ENCODE peak calls at places on chromosomes 2 and 18, in six cellular contexts. B, G, X, K, D and S are unnamed samples.

GRCh38 chr18:9475643-9476580 is 599 bp downstream of the RALBP1 start:
- DNase-seq in D (no peak), X (no peak), K (peak; percentile 38), G (no peak), B (no peak), S (peak; percentile 27)

GRCh38 chr2:30784682-30785081 is 22.6 kb downstream of the CAPN13 start:
- DNase-seq in D (no peak), G (no peak), B (no peak), X (no peak), K (no peak), S (no peak)

GRCh38 chr18:70280007-70280925 is 8.6 kb upstream of the SOCS6 start:
- DNase-seq in B (no peak), X (no peak), D (no peak), K (peak; percentile 52), G (no peak), S (no peak)

GRCh38 chr2:70834881-70835280 is 735 bp downstream of the CD207 start:
- DNase-seq in D (no peak), K (no peak), X (no peak), B (no peak), G (no peak), S (no peak)

GRCh38 chr2:164205347-164205746 is 415.9 kb downstream of the GRB14 start:
- DNase-seq in B (no peak), D (no peak), X (no peak), K (no peak), G (no peak), S (peak; percentile 39)

GRCh38 chr2:41222593-41222992 is 770.7 kb upstream of the SLC8A1 start:
- DNase-seq in X (no peak), G (no peak), K (no peak), B (no peak), D (no peak), S (no peak)

GRCh38 chr2:203579131-203579643 is 44.1 kb upstream of the RAPH1 start:
- DNase-seq in K (no peak), D (no peak), B (no peak), X (peak; percentile 56), G (peak; percentile 92), S (peak; percentile 49)

GRCh38 chr18:69840445-69840844 is 107.2 kb downstream of the CD226 start:
- DNase-seq in K (no peak), G (no peak), X (no peak), B (no peak), D (no peak), S (no peak)

GRCh38 chr2:47402555-47402804 is 476 bp upstream of the MSH2 start:
- DNase-seq in X (no peak), B (no peak), K (no peak), G (no peak), D (no peak), S (no peak)

GRCh38 chr2:204913854-204914464 is 368.7 kb downstream of the PARD3B start:
- DNase-seq in X (no peak), K (no peak), D (no peak), B (no peak), G (peak; percentile 35), S (no peak)

GRCh38 chr2:223519471-223519870 is 82.7 kb downstream of the SCG2 start:
- DNase-seq in X (no peak), K (no peak), B (no peak), G (no peak), D (no peak), S (no peak)

GRCh38 chr2:45825001-45825651 is 173.7 kb downstream of the PRKCE start:
- DNase-seq in K (no peak), D (no peak), X (no peak), G (no peak), B (no peak), S (no peak)

GRCh38 chr2:73089270-73090030 is 17.9 kb upstream of the SFXN5 start:
- DNase-seq in B (peak; percentile 86), G (peak; percentile 73), X (no peak), D (peak; percentile 43), K (peak; percentile 63), S (peak; percentile 87)

GRCh38 chr2:71743995-71744675 is 290.8 kb downstream of the DYSF start:
- DNase-seq in B (no peak), K (no peak), X (no peak), G (no peak), D (no peak), S (peak; percentile 61)

GRCh38 chr2:165648826-165649225 is 145.2 kb downstream of the GALNT3 start:
- DNase-seq in X (no peak), G (no peak), K (no peak), B (no peak), D (no peak), S (no peak)

GRCh38 chr2:222205136-222205535 is 93.7 kb downstream of the PAX3 start:
- DNase-seq in G (no peak), X (no peak), K (no peak), B (no peak), D (no peak), S (no peak)

GRCh38 chr2:75030218-75031009 is 72.0 kb downstream of the POLE4 start:
- DNase-seq in B (no peak), G (no peak), D (no peak), K (no peak), X (no peak), S (no peak)

GRCh38 chr2:110116033-110116710 is 550 bp upstream of the MALL start:
- DNase-seq in K (peak; percentile 76), D (no peak), B (peak; percentile 82), G (peak; percentile 57), X (no peak), S (no peak)

GRCh38 chr2:232609607-232610006 is 23.8 kb upstream of the EFHD1 start:
- DNase-seq in X (no peak), K (no peak), G (no peak), D (no peak), B (no peak), S (no peak)

DNA sequence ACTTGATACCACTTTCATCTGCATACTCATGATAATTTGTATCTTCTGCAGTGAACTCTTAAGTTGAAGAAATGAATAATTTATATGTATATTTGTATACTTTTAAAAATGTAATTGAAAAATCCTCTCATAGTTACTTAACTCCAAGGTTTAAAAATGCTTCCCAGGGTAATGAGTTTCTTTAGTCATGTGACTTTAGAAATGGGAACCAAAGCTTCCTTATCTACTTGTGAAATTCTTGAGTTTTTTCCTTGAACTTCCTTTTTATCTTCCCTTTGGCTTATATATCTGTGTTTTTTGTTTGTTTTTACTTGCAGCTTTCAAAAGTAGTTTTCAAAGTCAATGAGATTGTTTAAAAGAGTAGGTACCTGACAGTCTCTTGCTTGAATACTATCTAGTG is 4.5 kb downstream of the CFLAR start:
- DNase-seq in X (no peak), G (no peak), K (no peak), D (no peak), B (no peak), S (no peak)
- H3K4me3 ChIP-seq in X (peak overlapping the region; percentile 94), G (no peak overlapping the region), K (peak overlapping the region; percentile 13), D (peak overlapping the region; percentile 88), B (peak overlapping the region; percentile 95), S (no peak overlapping the region)

DNA sequence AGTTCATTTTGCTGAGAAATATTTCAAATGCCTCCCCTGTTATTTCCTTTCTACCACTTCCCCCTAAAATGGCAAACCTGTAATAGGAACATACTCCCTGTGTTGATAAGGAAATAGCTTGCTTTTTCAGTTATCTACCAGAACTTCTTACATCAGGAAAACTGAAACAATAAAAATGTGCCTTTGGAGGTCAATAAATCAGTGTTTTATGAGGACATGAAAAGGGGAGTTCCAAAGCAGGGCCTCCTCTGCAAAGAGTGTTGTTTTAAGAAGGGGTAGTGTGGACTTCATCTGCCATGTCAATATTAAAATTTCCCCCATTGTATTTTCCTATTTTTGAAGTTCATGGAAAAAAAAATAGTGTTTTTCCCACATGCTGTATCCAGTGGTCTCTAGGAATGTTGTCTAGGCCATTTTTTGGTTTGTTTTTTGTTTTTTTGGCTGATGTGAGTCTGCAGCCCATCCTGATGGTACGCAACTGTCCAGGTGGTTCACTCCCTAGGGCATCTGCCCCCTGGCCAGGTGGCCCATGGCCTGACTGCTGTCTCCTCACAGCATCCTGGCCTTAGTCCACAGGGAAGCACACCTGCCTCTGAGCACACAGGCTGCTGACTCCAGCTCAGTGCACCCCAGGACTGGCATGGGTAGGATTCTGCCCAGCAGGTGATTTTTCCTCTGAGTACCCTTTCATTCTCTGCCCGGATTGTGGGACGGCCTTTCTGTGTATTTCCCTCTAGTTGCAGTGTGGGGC is 3.8 kb downstream of the TNFRSF11A start:
- DNase-seq in B (no peak), X (peak; percentile 53), D (no peak), K (no peak), G (no peak), S (no peak)
- H3K4me1 ChIP-seq in B (peaks cover 41% of the 10 kb centered on the region), X (peaks cover 7% of the 10 kb centered on the region), D (peaks cover 51% of the 10 kb centered on the region), K (peaks cover 35% of the 10 kb centered on the region), G (no peaks in the 10 kb centered on the region), S (peaks cover 10% of the 10 kb centered on the region)

DNA sequence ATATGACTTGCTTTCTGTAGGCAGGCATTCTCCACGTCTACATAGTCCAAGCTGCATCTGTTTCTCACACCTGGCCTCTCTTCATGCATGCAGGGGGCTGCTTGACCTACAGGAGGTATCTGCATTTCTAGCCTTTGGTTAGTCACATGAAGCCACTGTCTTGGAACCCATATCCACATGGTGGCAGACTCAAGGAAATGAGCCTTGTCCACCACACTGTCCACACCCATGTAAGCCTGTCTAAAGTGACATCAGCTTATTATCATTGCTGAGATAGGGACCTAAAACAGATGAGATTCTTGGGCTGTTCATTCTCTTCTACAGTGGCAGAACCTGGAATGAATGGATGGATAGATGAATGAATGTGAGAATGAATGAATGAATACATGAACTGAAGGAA is 160.4 kb downstream of the DOCK10 start:
- DNase-seq in D (no peak), B (no peak), X (no peak), K (no peak), G (no peak), S (no peak)
- H3K4me3 ChIP-seq in D (no peak overlapping the region), B (no peak overlapping the region), X (no peak overlapping the region), K (no peak overlapping the region), G (no peak overlapping the region), S (no peak overlapping the region)

GRCh38 chr2:108945969-108946368 is 43.1 kb downstream of the EDAR start:
- DNase-seq in D (peak; percentile 84), B (peak; percentile 29), G (no peak), K (peak; percentile 80), X (peak; percentile 52), S (no peak)
- H3K4me1 ChIP-seq in D (peaks cover 25% of the 10 kb centered on the region), B (peaks cover 17% of the 10 kb centered on the region), G (no peaks in the 10 kb centered on the region), K (peaks cover 6% of the 10 kb centered on the region), X (no peaks in the 10 kb centered on the region), S (no peaks in the 10 kb centered on the region)

GRCh38 chr2:234492687-234493086 is 4.2 kb downstream of the ARL4C start:
- DNase-seq in K (no peak), X (no peak), D (no peak), G (no peak), B (no peak), S (no peak)
- H3K4me3 ChIP-seq in K (no peak overlapping the region), X (peak overlapping the region; percentile 69), D (no peak overlapping the region), G (no peak overlapping the region), B (no peak overlapping the region), S (no peak overlapping the region)

GRCh38 chr18:58290059-58290747 is 246.2 kb downstream of the NEDD4L start:
- DNase-seq in G (no peak), D (no peak), B (no peak), K (no peak), X (no peak), S (no peak)
- H3K4me1 ChIP-seq in G (peaks cover 30% of the 10 kb centered on the region), D (peaks cover 83% of the 10 kb centered on the region), B (peaks cover 4% of the 10 kb centered on the region), K (peaks cover 25% of the 10 kb centered on the region), X (no peaks in the 10 kb centered on the region), S (peaks cover 80% of the 10 kb centered on the region)